ENCODE peak calls at places on chromosome 10, in five cellular contexts. F is H1, B is WTC11, T is GM23338, Z is K562. I is an unnamed sample.

GRCh38 chr10:77501152-77501845 is 136.3 kb downstream of the KCNMA1 start:
- DNase-seq in F (no peak), Z (no peak), T (no peak), B (no peak), I (no peak)

GRCh38 chr10:129074939-129075338 is 392.1 kb upstream of the MGMT start:
- DNase-seq in T (no peak), Z (no peak), B (no peak), F (no peak), I (no peak)

GRCh38 chr10:22027666-22028238 is 24.2 kb upstream of the DNAJC1 start:
- DNase-seq in B (no peak), F (no peak), Z (no peak), T (no peak), I (no peak)

GRCh38 chr10:124354411-124355382 is 64.0 kb downstream of the OAT start:
- DNase-seq in F (no peak), T (peak), B (no peak), Z (peak), I (no peak)

GRCh38 chr10:126932516-126932915 is 27.3 kb downstream of the DOCK1 start:
- DNase-seq in T (no peak), F (no peak), Z (no peak), B (no peak), I (no peak)

GRCh38 chr10:70376436-70377378 is 5.7 kb downstream of the LRRC20 start:
- DNase-seq in F (no peak), Z (no peak), B (no peak), T (no peak), I (no peak)

GRCh38 chr10:18378766-18379165 is 238.5 kb downstream of the CACNB2 start:
- DNase-seq in F (no peak), B (no peak), T (no peak), Z (no peak), I (no peak)

GRCh38 chr10:91194497-91195179 is 25.8 kb upstream of the PCGF5 start:
- DNase-seq in F (no peak), T (no peak), B (no peak), Z (no peak), I (no peak)

GRCh38 chr10:52106895-52107294 is 207.2 kb upstream of the DKK1 start:
- DNase-seq in T (peak), F (no peak), B (no peak), Z (no peak), I (no peak)

GRCh38 chr10:58579011-58579655 is 66.5 kb downstream of the BICC1 start:
- DNase-seq in B (no peak), F (no peak), T (peak), Z (no peak), I (no peak)

GRCh38 chr10:62632071-62632809 is 172.3 kb upstream of the ADO start:
- DNase-seq in T (no peak), Z (no peak), F (no peak), B (no peak), I (peak)

GRCh38 chr10:69641261-69641980 is 11.4 kb downstream of the FAM241B start:
- DNase-seq in B (no peak), F (no peak), Z (no peak), T (no peak), I (no peak)

GRCh38 chr10:79053081-79053434 is 15.7 kb upstream of the ZMIZ1 start:
- DNase-seq in F (no peak), B (peak), Z (no peak), T (no peak), I (no peak)

GRCh38 chr10:79386637-79387465 is 39.6 kb downstream of the PPIF start:
- DNase-seq in Z (no peak), T (no peak), B (peak), F (peak), I (no peak)

GRCh38 chr10:84065764-84066163 is 73.5 kb upstream of the GHITM start:
- DNase-seq in Z (no peak), B (no peak), T (no peak), F (no peak), I (no peak)

GRCh38 chr10:94085288-94085687 is 91.6 kb downstream of the PLCE1 start:
- DNase-seq in Z (no peak), F (no peak), B (no peak), T (no peak), I (no peak)

GRCh38 chr10:4658777-4659176 is 167.2 kb upstream of the AKR1E2 start:
- DNase-seq in T (no peak), B (no peak), F (no peak), Z (no peak), I (no peak)

GRCh38 chr10:129496995-129497394 is 30.0 kb downstream of the MGMT start:
- DNase-seq in F (no peak), B (no peak), Z (no peak), T (no peak), I (no peak)

GRCh38 chr10:31928531-31929259 is at the start of gene ARHGAP12:
- DNase-seq in F (peak), B (peak), Z (peak), T (peak), I (no peak)

GRCh38 chr10:33136271-33136670 is 178.2 kb upstream of the ITGB1 start:
- DNase-seq in Z (no peak), F (no peak), B (no peak), T (no peak), I (peak)

GRCh38 chr10:59898125-59898835 is 8.1 kb downstream of the CCDC6 start:
- DNase-seq in B (no peak), T (no peak), Z (no peak), F (no peak), I (no peak)

GRCh38 chr10:90222372-90222771 is 521.0 kb downstream of the KIF20B start:
- DNase-seq in T (peak), B (no peak), F (no peak), Z (no peak), I (no peak)

GRCh38 chr10:5963071-5963470 is 14.3 kb downstream of the IL15RA start:
- DNase-seq in F (no peak), T (no peak), Z (no peak), B (no peak), I (no peak)

GRCh38 chr10:71494470-71494869 is 97.8 kb downstream of the CDH23 start:
- DNase-seq in B (no peak), T (no peak), F (no peak), Z (no peak), I (no peak)

GRCh38 chr10:71493741-71494140 is 97.0 kb downstream of the CDH23 start:
- DNase-seq in Z (no peak), B (no peak), T (no peak), F (no peak), I (no peak)

GRCh38 chr10:71497802-71498326 is 101.1 kb downstream of the CDH23 start:
- DNase-seq in Z (no peak), F (no peak), B (no peak), T (no peak), I (no peak)

GRCh38 chr10:71494980-71495381 is 98.3 kb downstream of the CDH23 start:
- DNase-seq in F (no peak), Z (no peak), B (no peak), T (no peak), I (peak)

GRCh38 chr10:71496927-71497801 is 100.4 kb downstream of the CDH23 start:
- DNase-seq in Z (no peak), T (no peak), B (no peak), F (no peak), I (no peak)
- TF ChIP-seq CREB1 in Z (no peak), T (no peak), B (no peak), F (no peak), I (no peak)

GRCh38 chr10:29648114-29648982 is 13.6 kb upstream of the SVIL start:
- DNase-seq in F (no peak), B (no peak), Z (no peak), T (no peak), I (no peak)

GRCh38 chr10:29650552-29650944 is 15.8 kb upstream of the SVIL start:
- DNase-seq in F (no peak), Z (no peak), B (no peak), T (no peak), I (no peak)

GRCh38 chr10:29651767-29652166 is 17.0 kb upstream of the SVIL start:
- DNase-seq in Z (no peak), T (no peak), B (no peak), F (no peak), I (no peak)

GRCh38 chr10:29648983-29649268 is 14.2 kb upstream of the SVIL start:
- DNase-seq in B (no peak), F (no peak), T (no peak), Z (no peak), I (no peak)

DNA sequence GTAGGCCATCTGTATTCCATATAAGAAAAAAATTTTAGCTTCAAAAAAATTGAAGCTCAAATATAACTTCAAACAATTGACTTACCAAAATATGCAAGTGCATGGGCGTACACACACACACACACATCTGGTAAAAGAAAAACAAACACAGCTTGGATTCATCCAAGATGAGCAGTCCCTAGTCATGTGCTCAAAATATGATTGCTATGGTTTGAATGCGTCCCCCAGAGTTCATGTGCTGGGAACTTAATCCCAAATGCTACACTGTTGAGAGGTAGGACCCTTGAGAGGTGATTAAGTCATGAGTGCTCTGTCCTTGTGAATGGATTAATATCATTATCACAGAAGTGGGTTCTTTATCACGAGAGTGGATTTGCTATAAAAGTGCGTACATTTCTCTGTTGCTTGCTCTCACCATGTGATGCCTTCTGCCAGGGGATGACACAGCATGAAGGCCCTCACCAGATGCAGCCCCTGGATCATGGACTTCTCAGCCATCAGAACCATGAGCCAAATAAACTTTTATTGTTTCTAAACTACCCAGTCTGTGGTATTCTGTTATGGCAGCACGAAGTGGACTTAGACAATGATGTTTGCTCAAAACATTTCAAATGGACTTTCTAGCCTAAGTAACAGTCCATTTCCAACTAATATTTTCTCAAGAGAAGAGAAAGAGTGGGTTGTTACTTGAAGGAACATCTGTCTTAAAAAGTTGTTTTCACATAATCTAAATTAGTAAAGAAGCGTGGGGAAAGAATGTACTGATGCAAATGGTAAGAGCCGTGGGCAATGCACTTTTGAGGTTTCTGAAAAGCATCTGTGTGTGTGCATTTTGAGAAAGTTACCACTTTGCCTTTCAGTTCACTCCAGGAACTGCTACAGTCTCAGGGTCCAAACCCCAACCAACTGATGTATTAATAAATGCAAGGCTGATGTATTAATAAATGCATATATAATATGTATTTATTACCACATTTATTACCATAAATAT is 15.1 kb upstream of the SVIL start:
- DNase-seq in F (no peak), Z (no peak), B (no peak), T (no peak), I (no peak)
- TF ChIP-seq CREB1 in F (no peak), Z (no peak), B (no peak), T (no peak), I (no peak)

DNA sequence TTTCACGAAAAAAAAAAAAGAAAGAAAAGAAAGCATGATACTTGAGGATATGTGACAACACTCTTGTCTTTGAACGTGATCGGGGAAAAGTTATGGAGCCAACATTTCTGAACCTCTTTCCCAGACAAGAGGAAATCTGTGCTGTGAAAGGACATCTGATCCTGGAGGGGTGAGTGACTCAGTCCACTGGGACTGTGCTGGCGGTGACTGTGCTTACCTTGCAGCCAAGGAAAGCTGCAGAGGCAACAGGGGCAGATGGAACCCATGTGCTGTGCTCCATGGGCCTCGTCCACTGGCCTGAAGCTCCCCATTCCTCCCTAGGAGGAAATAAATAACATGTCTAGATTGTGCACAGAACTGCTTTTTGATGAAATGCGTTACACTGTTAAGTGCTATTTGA is 116.5 kb upstream of the RAB11FIP2 start:
- DNase-seq in T (no peak), F (no peak), Z (no peak), B (no peak), I (no peak)
- TF ChIP-seq CREB1 in T (no peak), F (no peak), Z (no peak), B (no peak), I (no peak)

GRCh38 chr10:24259365-24260125 is 50.6 kb downstream of the KIAA1217 start:
- DNase-seq in Z (no peak), T (no peak), B (no peak), F (no peak), I (no peak)

GRCh38 chr10:24261627-24262026 is 52.7 kb downstream of the KIAA1217 start:
- DNase-seq in Z (no peak), B (no peak), T (no peak), F (no peak), I (no peak)

GRCh38 chr10:24257588-24257987 is 48.6 kb downstream of the KIAA1217 start:
- DNase-seq in F (no peak), T (no peak), B (no peak), Z (no peak), I (no peak)

DNA sequence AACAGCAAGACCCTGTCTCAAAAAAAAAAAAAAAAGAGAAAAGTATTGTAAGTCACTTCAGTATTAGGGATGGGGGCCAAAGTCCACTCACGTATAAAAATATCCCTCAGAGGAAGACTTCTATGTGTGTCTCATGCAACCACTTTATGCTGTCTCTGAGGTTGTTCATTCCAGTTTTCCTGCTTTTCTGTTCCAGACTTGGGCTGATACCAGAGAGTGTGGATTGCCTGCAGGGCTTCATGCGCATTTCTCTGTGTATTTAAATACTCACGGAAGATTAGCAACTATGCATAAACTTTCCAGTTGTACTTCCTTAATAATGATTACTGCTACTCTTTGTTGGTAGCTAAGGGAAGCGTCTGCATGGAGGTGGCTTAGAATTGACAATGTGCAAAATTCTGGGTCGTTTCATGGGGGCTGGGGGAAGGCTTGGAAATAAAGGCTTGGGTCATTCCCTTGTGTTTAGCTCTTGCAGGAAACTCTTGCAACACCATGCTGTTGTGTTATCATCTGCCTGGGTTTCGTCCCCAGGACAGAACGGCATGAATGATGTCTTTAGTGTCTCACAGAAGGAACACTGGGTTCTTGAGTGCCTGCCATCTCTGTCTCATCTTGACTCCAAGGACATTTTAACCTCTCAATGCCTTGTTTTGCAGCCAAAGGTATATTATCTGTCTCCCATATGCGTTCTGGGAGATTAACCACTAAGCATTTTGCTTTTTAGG is 54.2 kb downstream of the KIAA1217 start:
- DNase-seq in T (no peak), F (no peak), B (no peak), Z (no peak), I (no peak)
- TF ChIP-seq CREB1 in T (no peak), F (no peak), B (no peak), Z (no peak), I (no peak)

DNA sequence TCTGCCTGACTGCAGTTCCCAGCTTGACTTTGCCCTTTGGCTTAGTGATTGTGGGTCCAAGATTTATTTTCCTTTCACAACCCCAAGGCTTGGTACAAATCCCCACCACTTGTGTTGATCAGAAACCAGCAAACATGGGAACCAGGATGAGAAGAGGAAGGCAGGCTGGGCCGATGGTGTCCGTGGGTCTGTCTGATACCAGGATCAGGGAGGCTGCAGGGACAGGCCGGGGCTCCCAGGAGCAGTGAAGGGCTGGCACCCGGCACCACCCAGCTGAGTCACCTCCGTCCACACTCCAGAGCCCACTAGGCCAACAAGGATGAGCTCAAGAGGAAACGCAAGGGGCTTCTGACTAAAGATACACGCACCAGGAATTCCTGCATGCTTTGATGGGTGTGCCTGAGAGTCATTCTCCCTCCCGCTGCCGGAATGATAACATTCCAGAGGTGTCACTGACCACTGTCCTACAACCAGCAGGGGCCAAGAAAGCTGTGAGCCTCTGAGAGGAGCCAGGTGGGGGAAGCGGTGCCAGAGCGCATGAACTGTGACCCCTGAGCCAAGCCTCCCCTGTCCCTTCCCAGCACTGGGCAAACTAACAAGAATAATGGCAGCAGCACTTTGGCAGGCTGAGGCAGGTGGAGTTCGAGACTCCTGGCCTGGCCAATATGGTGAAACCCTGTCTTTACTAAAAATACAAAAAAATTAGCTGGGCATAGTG is 29.2 kb upstream of the PROSER2 start:
- DNase-seq in Z (no peak), B (no peak), F (no peak), T (peak), I (no peak)
- TF ChIP-seq CREB1 in Z (no peak), B (no peak), F (no peak), T (no peak), I (no peak)

GRCh38 chr10:44627591-44628354 is 242.9 kb upstream of the CXCL12 start:
- DNase-seq in T (peak), Z (no peak), F (no peak), B (no peak), I (no peak)

DNA sequence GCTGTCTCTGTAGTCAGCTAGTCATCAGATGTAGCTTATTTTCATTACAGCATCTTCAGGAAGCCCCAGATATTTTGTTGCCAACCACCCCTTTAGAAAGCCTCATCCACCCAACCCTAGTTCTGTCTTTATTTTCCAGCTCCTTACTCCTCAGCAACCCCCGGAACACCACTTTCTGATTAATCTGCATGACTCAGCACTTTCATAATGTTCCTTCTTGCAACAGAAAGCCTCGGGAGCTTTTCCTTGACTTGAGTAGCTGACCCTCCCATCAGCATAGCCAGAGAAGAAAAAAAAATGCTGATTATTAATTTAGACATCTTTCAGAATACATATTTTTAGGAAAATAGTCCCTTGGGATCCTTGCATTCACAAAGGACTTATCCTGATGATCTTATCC is 244.0 kb upstream of the CXCL12 start:
- DNase-seq in T (peak), B (no peak), F (no peak), Z (peak), I (no peak)
- TF ChIP-seq CREB1 in T (no peak), B (no peak), F (no peak), Z (no peak), I (no peak)

GRCh38 chr10:15877836-15878576 is 17.7 kb upstream of the MINDY3 start:
- DNase-seq in F (peak), B (peak), T (peak), Z (no peak), I (no peak)

GRCh38 chr10:15881542-15881941 is 21.2 kb upstream of the MINDY3 start:
- DNase-seq in B (no peak), Z (no peak), T (no peak), F (no peak), I (no peak)

GRCh38 chr10:15884447-15884846 is 24.1 kb upstream of the MINDY3 start:
- DNase-seq in F (no peak), T (no peak), Z (no peak), B (no peak), I (no peak)

GRCh38 chr10:15879058-15879457 is 18.8 kb upstream of the MINDY3 start:
- DNase-seq in F (no peak), Z (peak), B (no peak), T (peak), I (no peak)

DNA sequence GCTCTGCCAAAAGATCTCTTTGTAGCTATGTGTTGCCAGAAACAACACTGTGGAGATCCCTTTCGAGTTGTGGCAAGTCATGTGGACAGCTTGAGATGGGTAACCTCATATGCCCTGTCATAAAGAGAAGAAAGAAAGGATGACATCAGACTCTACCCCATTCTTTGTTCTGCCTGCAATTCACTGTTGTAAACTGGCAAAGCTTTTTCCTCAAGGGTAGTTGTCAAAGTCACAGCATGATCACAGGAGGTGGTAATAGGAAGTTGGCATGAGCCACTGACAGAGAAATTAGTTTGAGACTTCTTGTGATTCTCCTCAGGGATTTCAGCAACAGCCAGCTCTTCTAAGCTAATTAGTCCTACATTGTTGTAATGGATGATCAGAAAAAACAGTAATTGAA is 19.4 kb upstream of the MINDY3 start:
- DNase-seq in T (peak), Z (no peak), F (no peak), B (no peak), I (no peak)
- TF ChIP-seq CREB1 in T (no peak), Z (no peak), F (no peak), B (no peak), I (no peak)

I was measured in GM12878.